ENCODE peak calls at places on chromosomes 16 and 17, in four cellular contexts. A is T-helper 1 cell, U is RWPE2, C is LHCN-M2. S is an unnamed sample.

GRCh38 chr17:8946071-8946470 is 19.4 kb downstream of the PIK3R5 start:
- DNase-seq in A (no peak), C (no peak), U (no peak), S (no peak)

GRCh38 chr17:59372138-59372751 is 40.8 kb downstream of the YPEL2 start:
- DNase-seq in U (no peak), A (no peak), C (peak), S (no peak)

GRCh38 chr17:76007131-76007849 is 6.6 kb downstream of the CDK3 start:
- DNase-seq in C (no peak), A (no peak), U (peak), S (no peak)

GRCh38 chr17:79303641-79304205 is 229.1 kb downstream of the ENGASE start:
- DNase-seq in A (no peak), U (no peak), C (no peak), S (no peak)

GRCh38 chr16:30380072-30380471 is 2.3 kb downstream of the SEPTIN1 start:
- DNase-seq in A (no peak), U (no peak), C (no peak), S (no peak)

GRCh38 chr16:55663770-55664677 is 8.2 kb downstream of the SLC6A2 start:
- DNase-seq in C (no peak), U (no peak), A (no peak), S (no peak)

GRCh38 chr17:61201211-61201610 is 198.4 kb upstream of the TBX2 start:
- DNase-seq in A (no peak), C (peak), U (no peak), S (no peak)

GRCh38 chr17:68581863-68582645 is 19.1 kb downstream of the FAM20A start:
- DNase-seq in U (no peak), A (no peak), C (no peak), S (no peak)

GRCh38 chr17:57584050-57584551 is 161.0 kb downstream of the CCDC182 start:
- DNase-seq in U (no peak), A (no peak), C (no peak), S (no peak)

GRCh38 chr17:40607641-40608040 is 40.0 kb downstream of the SMARCE1 start:
- DNase-seq in A (no peak), C (no peak), U (no peak), S (no peak)

GRCh38 chr17:45677770-45678169 is 106.3 kb upstream of the CRHR1 start:
- DNase-seq in U (no peak), A (no peak), C (peak), S (peak)

GRCh38 chr16:57146735-57147134 is 39.1 kb downstream of the PSME3IP1 start:
- DNase-seq in C (no peak), A (no peak), U (no peak), S (peak)

GRCh38 chr17:77140878-77141767 is at the start of gene SEC14L1:
- DNase-seq in C (peak), A (no peak), U (no peak), S (peak)

GRCh38 chr16:11949527-11949926 is 7.7 kb upstream of the NPIPB2 start:
- DNase-seq in U (no peak), A (no peak), C (peak), S (peak)

GRCh38 chr17:57619061-57619937 is 125.8 kb downstream of the CCDC182 start:
- DNase-seq in U (peak), C (peak), A (no peak), S (no peak)

GRCh38 chr17:2723997-2724782 is 12.6 kb upstream of the CLUH start:
- DNase-seq in C (no peak), A (no peak), U (no peak), S (no peak)

GRCh38 chr17:48486557-48486956 is 44.3 kb downstream of the HOXB1 start:
- DNase-seq in C (peak), A (no peak), U (peak), S (peak)

S was measured in RKO.